ENCODE peak calls at places on chromosomes 12 and 14, in ten cellular contexts. One of them, this sample, is unnamed.

GRCh38 chr14:56487090-56487667 is 92.4 kb upstream of the TMEM260 start:
- DNase-seq in cardiac muscle cell: no peak
- DNase-seq in CD4-positive, alpha-beta memory T cell: no peak
- DNase-seq in transverse colon: no peak
- DNase-seq in heart left ventricle: no peak
- DNase-seq in fibroblast of lung: peak; percentile 22
- DNase-seq in H7: no peak
- DNase-seq in PC-3: peak; percentile 68
- DNase-seq in body of pancreas: no peak
- DNase-seq in left ventricle myocardium inferior: no peak
- DNase-seq in this sample: no peak

GRCh38 chr12:118371354-118372282 is 1.1 kb downstream of the TAOK3 start:
- DNase-seq in cardiac muscle cell: peak; percentile 41
- DNase-seq in left ventricle myocardium inferior: peak; percentile 25
- DNase-seq in fibroblast of lung: peak; percentile 22
- DNase-seq in CD4-positive, alpha-beta memory T cell: no peak
- DNase-seq in body of pancreas: peak; percentile 26
- DNase-seq in heart left ventricle: peak; percentile 34
- DNase-seq in transverse colon: peak; percentile 26
- DNase-seq in H7: peak; percentile 71
- DNase-seq in PC-3: peak; percentile 37
- DNase-seq in this sample: no peak

GRCh38 chr12:32478858-32479257 is 79.5 kb downstream of the FGD4 start:
- DNase-seq in body of pancreas: no peak
- DNase-seq in transverse colon: no peak
- DNase-seq in heart left ventricle: no peak
- DNase-seq in left ventricle myocardium inferior: no peak
- DNase-seq in H7: no peak
- DNase-seq in cardiac muscle cell: no peak
- DNase-seq in PC-3: no peak
- DNase-seq in CD4-positive, alpha-beta memory T cell: no peak
- DNase-seq in fibroblast of lung: no peak
- DNase-seq in this sample: no peak

GRCh38 chr14:102316048-102316745 is 3.3 kb upstream of the ZNF839 start:
- DNase-seq in body of pancreas: peak; percentile 33
- DNase-seq in H7: peak; percentile 39
- DNase-seq in CD4-positive, alpha-beta memory T cell: no peak
- DNase-seq in heart left ventricle: peak; percentile 48
- DNase-seq in cardiac muscle cell: peak; percentile 63
- DNase-seq in left ventricle myocardium inferior: no peak
- DNase-seq in fibroblast of lung: peak; percentile 81
- DNase-seq in PC-3: peak; percentile 35
- DNase-seq in transverse colon: peak; percentile 39
- DNase-seq in this sample: no peak

GRCh38 chr12:92753976-92754885 is 51.4 kb downstream of the PLEKHG7 start:
- DNase-seq in cardiac muscle cell: no peak
- DNase-seq in left ventricle myocardium inferior: no peak
- DNase-seq in body of pancreas: no peak
- DNase-seq in PC-3: peak; percentile 8
- DNase-seq in H7: no peak
- DNase-seq in transverse colon: no peak
- DNase-seq in fibroblast of lung: peak; percentile 30
- DNase-seq in heart left ventricle: peak; percentile 38
- DNase-seq in CD4-positive, alpha-beta memory T cell: no peak
- DNase-seq in this sample: no peak

GRCh38 chr12:6792522-6793201 is 3.3 kb downstream of the CD4 start:
- DNase-seq in body of pancreas: no peak
- DNase-seq in H7: peak; percentile 35
- DNase-seq in fibroblast of lung: peak; percentile 14
- DNase-seq in CD4-positive, alpha-beta memory T cell: peak; percentile 66
- DNase-seq in transverse colon: no peak
- DNase-seq in cardiac muscle cell: peak; percentile 32
- DNase-seq in left ventricle myocardium inferior: peak; percentile 38
- DNase-seq in heart left ventricle: peak; percentile 44
- DNase-seq in PC-3: no peak
- DNase-seq in this sample: no peak

GRCh38 chr12:104569348-104570173 is 112.8 kb downstream of the CHST11 start:
- DNase-seq in cardiac muscle cell: no peak
- DNase-seq in fibroblast of lung: no peak
- DNase-seq in transverse colon: peak; percentile 59
- DNase-seq in PC-3: no peak
- DNase-seq in heart left ventricle: no peak
- DNase-seq in CD4-positive, alpha-beta memory T cell: peak; percentile 60
- DNase-seq in body of pancreas: no peak
- DNase-seq in left ventricle myocardium inferior: no peak
- DNase-seq in H7: no peak
- DNase-seq in this sample: no peak

GRCh38 chr14:104684449-104684821 is 5.0 kb upstream of the INF2 start:
- DNase-seq in cardiac muscle cell: no peak
- DNase-seq in H7: no peak
- DNase-seq in fibroblast of lung: no peak
- DNase-seq in CD4-positive, alpha-beta memory T cell: no peak
- DNase-seq in left ventricle myocardium inferior: no peak
- DNase-seq in body of pancreas: no peak
- DNase-seq in heart left ventricle: no peak
- DNase-seq in PC-3: no peak
- DNase-seq in transverse colon: no peak
- DNase-seq in this sample: no peak

GRCh38 chr12:77113971-77114370 is 48.6 kb upstream of the E2F7 start:
- DNase-seq in PC-3: no peak
- DNase-seq in cardiac muscle cell: no peak
- DNase-seq in fibroblast of lung: peak; percentile 39
- DNase-seq in H7: no peak
- DNase-seq in CD4-positive, alpha-beta memory T cell: no peak
- DNase-seq in body of pancreas: no peak
- DNase-seq in heart left ventricle: no peak
- DNase-seq in left ventricle myocardium inferior: no peak
- DNase-seq in transverse colon: no peak
- DNase-seq in this sample: no peak

GRCh38 chr12:66447643-66448042 is 145.3 kb downstream of the HELB start:
- DNase-seq in cardiac muscle cell: no peak
- DNase-seq in body of pancreas: no peak
- DNase-seq in fibroblast of lung: no peak
- DNase-seq in PC-3: no peak
- DNase-seq in left ventricle myocardium inferior: no peak
- DNase-seq in transverse colon: no peak
- DNase-seq in H7: no peak
- DNase-seq in heart left ventricle: no peak
- DNase-seq in CD4-positive, alpha-beta memory T cell: no peak
- DNase-seq in this sample: no peak

GRCh38 chr14:79822034-79822433 is 389.3 kb downstream of the DIO2 start:
- DNase-seq in left ventricle myocardium inferior: no peak
- DNase-seq in heart left ventricle: no peak
- DNase-seq in H7: no peak
- DNase-seq in transverse colon: no peak
- DNase-seq in PC-3: no peak
- DNase-seq in fibroblast of lung: no peak
- DNase-seq in cardiac muscle cell: no peak
- DNase-seq in body of pancreas: no peak
- DNase-seq in CD4-positive, alpha-beta memory T cell: no peak
- DNase-seq in this sample: no peak

GRCh38 chr12:13103391-13104033 is at the start of gene GSG1:
- DNase-seq in left ventricle myocardium inferior: no peak
- DNase-seq in H7: no peak
- DNase-seq in cardiac muscle cell: no peak
- DNase-seq in heart left ventricle: no peak
- DNase-seq in PC-3: peak; percentile 54
- DNase-seq in CD4-positive, alpha-beta memory T cell: no peak
- DNase-seq in fibroblast of lung: no peak
- DNase-seq in body of pancreas: no peak
- DNase-seq in transverse colon: no peak
- DNase-seq in this sample: no peak

GRCh38 chr12:45893240-45893639 is 97.1 kb downstream of the SCAF11 start:
- DNase-seq in transverse colon: no peak
- DNase-seq in H7: peak; percentile 55
- DNase-seq in PC-3: peak; percentile 27
- DNase-seq in fibroblast of lung: no peak
- DNase-seq in cardiac muscle cell: no peak
- DNase-seq in heart left ventricle: no peak
- DNase-seq in body of pancreas: no peak
- DNase-seq in left ventricle myocardium inferior: no peak
- DNase-seq in CD4-positive, alpha-beta memory T cell: no peak
- DNase-seq in this sample: peak; percentile 40

DNA sequence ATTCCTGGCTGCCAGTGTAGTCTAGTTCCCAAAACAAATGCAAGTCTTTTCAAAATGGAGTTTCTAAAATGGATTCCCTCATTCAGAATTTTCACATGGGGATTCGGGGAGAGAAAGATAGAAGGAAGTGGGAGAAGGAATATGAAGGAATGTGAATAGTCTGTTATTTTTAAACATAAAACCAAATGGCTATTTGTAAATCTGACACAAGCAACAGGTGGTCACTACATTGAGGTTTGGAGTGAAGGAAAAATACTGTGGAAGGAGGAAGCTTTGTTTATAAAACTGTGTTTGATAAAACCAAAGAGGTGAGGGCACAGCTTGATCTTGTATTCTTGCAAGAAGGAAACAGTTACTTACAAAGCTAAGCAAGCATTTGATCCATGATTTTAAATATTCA is 65.3 kb upstream of the KCNJ8 start:
- DNase-seq in fibroblast of lung: no peak
- DNase-seq in CD4-positive, alpha-beta memory T cell: no peak
- DNase-seq in heart left ventricle: no peak
- DNase-seq in H7: no peak
- DNase-seq in PC-3: no peak
- DNase-seq in body of pancreas: no peak
- DNase-seq in left ventricle myocardium inferior: no peak
- DNase-seq in transverse colon: no peak
- DNase-seq in cardiac muscle cell: no peak
- DNase-seq in this sample: no peak
- H3K36me3 ChIP-seq in fibroblast of lung: no peaks in the 10 kb centered on the region
- H3K36me3 ChIP-seq in CD4-positive, alpha-beta memory T cell: no peaks in the 10 kb centered on the region
- H3K36me3 ChIP-seq in heart left ventricle: peaks cover 92% of the 10 kb centered on the region
- H3K36me3 ChIP-seq in H7: no peaks in the 10 kb centered on the region
- H3K36me3 ChIP-seq in PC-3: no peaks in the 10 kb centered on the region
- H3K36me3 ChIP-seq in body of pancreas: no peaks in the 10 kb centered on the region
- H3K36me3 ChIP-seq in left ventricle myocardium inferior: peaks cover 75% of the 10 kb centered on the region
- H3K36me3 ChIP-seq in transverse colon: no peaks in the 10 kb centered on the region
- H3K36me3 ChIP-seq in cardiac muscle cell: no peaks in the 10 kb centered on the region
- H3K36me3 ChIP-seq in this sample: no peaks in the 10 kb centered on the region

DNA sequence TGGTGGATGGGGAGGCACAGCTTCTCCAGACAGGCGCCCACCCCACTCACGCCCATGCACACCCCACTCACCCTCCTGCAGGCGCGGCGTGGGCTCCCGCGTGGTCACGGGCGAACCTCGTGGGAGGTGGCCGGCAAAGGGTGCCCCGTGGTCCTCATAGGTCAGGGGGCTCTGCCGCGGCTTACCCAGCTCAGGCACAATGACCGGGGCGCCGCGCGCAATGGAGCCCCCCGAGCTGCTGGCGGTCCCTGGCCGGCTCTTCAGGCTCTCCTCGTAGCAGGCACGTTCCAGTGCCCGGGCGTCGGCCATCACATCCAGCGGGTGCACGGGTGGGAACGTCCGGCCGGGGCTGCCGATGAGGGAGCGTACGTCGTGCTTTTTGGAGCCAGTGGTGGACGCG is 49.6 kb downstream of the RFLNA start:
- DNase-seq in left ventricle myocardium inferior: no peak
- DNase-seq in PC-3: no peak
- DNase-seq in body of pancreas: no peak
- DNase-seq in cardiac muscle cell: no peak
- DNase-seq in transverse colon: no peak
- DNase-seq in heart left ventricle: no peak
- DNase-seq in fibroblast of lung: no peak
- DNase-seq in CD4-positive, alpha-beta memory T cell: no peak
- DNase-seq in H7: no peak
- DNase-seq in this sample: no peak
- H3K4me3 ChIP-seq in left ventricle myocardium inferior: no peak overlapping the region
- H3K4me3 ChIP-seq in PC-3: no peak overlapping the region
- H3K4me3 ChIP-seq in body of pancreas: no peak overlapping the region
- H3K4me3 ChIP-seq in cardiac muscle cell: no peak overlapping the region
- H3K4me3 ChIP-seq in transverse colon: no peak overlapping the region
- H3K4me3 ChIP-seq in heart left ventricle: no peak overlapping the region
- H3K4me3 ChIP-seq in fibroblast of lung: no peak overlapping the region
- H3K4me3 ChIP-seq in CD4-positive, alpha-beta memory T cell: no peak overlapping the region
- H3K4me3 ChIP-seq in H7: no peak overlapping the region
- H3K4me3 ChIP-seq in this sample: no peak overlapping the region

DNA sequence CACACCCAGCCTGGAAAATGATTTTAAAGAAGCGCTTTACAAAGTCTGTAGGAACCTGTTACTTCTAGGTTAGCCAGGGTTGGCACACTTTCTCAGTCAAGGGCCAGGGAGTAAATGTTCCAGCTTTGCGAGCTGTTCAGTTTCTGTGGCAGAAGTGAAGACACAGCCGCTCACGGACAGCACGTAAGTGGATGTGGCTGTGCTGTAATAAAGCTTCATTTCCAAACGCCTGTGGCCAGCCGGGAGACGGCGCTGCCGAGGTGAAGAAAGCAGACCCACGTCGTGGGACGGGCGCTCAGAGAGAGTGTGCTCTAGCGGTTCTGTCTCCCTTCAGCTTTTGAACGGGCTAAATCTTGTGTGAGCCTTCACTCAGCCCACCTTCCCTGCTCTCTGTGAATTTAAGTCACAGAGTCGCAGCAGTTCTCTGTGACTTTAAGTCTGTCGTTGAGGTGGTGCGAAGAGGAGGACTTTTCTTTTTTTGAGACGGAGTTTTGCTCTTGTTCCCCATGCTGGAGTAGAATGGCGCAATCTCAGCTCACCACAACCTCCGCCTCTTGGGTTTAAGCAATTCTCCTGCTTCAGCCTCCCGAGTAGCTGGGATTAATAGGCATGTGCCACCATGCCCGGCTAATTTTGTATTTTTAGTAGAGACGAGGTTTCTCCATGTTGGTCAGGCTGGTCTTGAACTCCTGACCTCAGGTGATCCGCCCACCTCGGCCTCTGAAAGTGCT is 35.6 kb downstream of the EP400 start:
- DNase-seq in heart left ventricle: no peak
- DNase-seq in PC-3: no peak
- DNase-seq in transverse colon: no peak
- DNase-seq in cardiac muscle cell: no peak
- DNase-seq in CD4-positive, alpha-beta memory T cell: no peak
- DNase-seq in body of pancreas: no peak
- DNase-seq in H7: no peak
- DNase-seq in fibroblast of lung: no peak
- DNase-seq in left ventricle myocardium inferior: peak; percentile 24
- DNase-seq in this sample: no peak
- H3K36me3 ChIP-seq in heart left ventricle: peaks cover 96% of the 10 kb centered on the region
- H3K36me3 ChIP-seq in PC-3: peaks cover 50% of the 10 kb centered on the region
- H3K36me3 ChIP-seq in transverse colon: peaks cover 34% of the 10 kb centered on the region
- H3K36me3 ChIP-seq in cardiac muscle cell: peaks cover 29% of the 10 kb centered on the region
- H3K36me3 ChIP-seq in CD4-positive, alpha-beta memory T cell: peaks cover 84% of the 10 kb centered on the region
- H3K36me3 ChIP-seq in body of pancreas: peaks cover 31% of the 10 kb centered on the region
- H3K36me3 ChIP-seq in H7: peaks cover 15% of the 10 kb centered on the region
- H3K36me3 ChIP-seq in fibroblast of lung: peaks cover 19% of the 10 kb centered on the region
- H3K36me3 ChIP-seq in left ventricle myocardium inferior: peaks cover 97% of the 10 kb centered on the region
- H3K36me3 ChIP-seq in this sample: peaks cover 77% of the 10 kb centered on the region

GRCh38 chr14:62921466-62921865 is 123.8 kb downstream of the KCNH5 start:
- DNase-seq in fibroblast of lung: peak; percentile 30
- DNase-seq in left ventricle myocardium inferior: no peak
- DNase-seq in transverse colon: no peak
- DNase-seq in cardiac muscle cell: no peak
- DNase-seq in CD4-positive, alpha-beta memory T cell: no peak
- DNase-seq in heart left ventricle: no peak
- DNase-seq in H7: no peak
- DNase-seq in body of pancreas: no peak
- DNase-seq in PC-3: no peak
- DNase-seq in this sample: no peak
- H3K4me3 ChIP-seq in fibroblast of lung: no peak overlapping the region
- H3K4me3 ChIP-seq in left ventricle myocardium inferior: no peak overlapping the region
- H3K4me3 ChIP-seq in transverse colon: no peak overlapping the region
- H3K4me3 ChIP-seq in cardiac muscle cell: no peak overlapping the region
- H3K4me3 ChIP-seq in CD4-positive, alpha-beta memory T cell: no peak overlapping the region
- H3K4me3 ChIP-seq in heart left ventricle: no peak overlapping the region
- H3K4me3 ChIP-seq in H7: no peak overlapping the region
- H3K4me3 ChIP-seq in body of pancreas: no peak overlapping the region
- H3K4me3 ChIP-seq in PC-3: no peak overlapping the region
- H3K4me3 ChIP-seq in this sample: no peak overlapping the region